ENCODE peak calls at places on chromosomes 2 and 18, in ten cellular contexts. L is neuronal stem cell; Q is endothelial cell; H is activated CD4-positive, CD25-positive, alpha-beta regulatory T cell; A is nucleus accumbens; X is upper lobe of right lung; E is mesothelial cell of epicardium; Z is NB4; O is activated naive CD8-positive, alpha-beta T cell treated with anti-CD3 and anti-CD28 coated beads, Interleukin-2, amount 50 U/mL, for 16 hours; G is fibroblast of mammary gland. S is an unnamed sample.

GRCh38 chr2:15662579-15662978 is 70.9 kb downstream of the DDX1 start:
- DNase-seq in E (no peak), G (no peak), H (no peak), X (no peak), O (no peak), Z (no peak), Q (no peak), A (no peak), L (no peak), S (no peak)

GRCh38 chr2:196759378-196759706 is 40.1 kb downstream of the GTF3C3 start:
- DNase-seq in L (no peak), G (peak), E (no peak), A (no peak), H (no peak), X (no peak), Z (no peak), O (no peak), Q (no peak), S (no peak)

GRCh38 chr18:212780-213179 is 54.4 kb downstream of the USP14 start:
- DNase-seq in X (no peak), O (no peak), H (no peak), Q (no peak), Z (peak), A (no peak), G (no peak), E (no peak), L (no peak), S (no peak)

GRCh38 chr2:111675419-111676194 is 208.4 kb downstream of the ANAPC1 start:
- DNase-seq in L (no peak), H (no peak), O (no peak), A (no peak), X (no peak), Z (no peak), G (no peak), Q (no peak), E (no peak), S (no peak)

GRCh38 chr2:71500426-71501079 is 47.2 kb downstream of the DYSF start:
- DNase-seq in Z (peak), X (peak), E (no peak), L (no peak), O (no peak), Q (peak), G (no peak), H (no peak), A (no peak), S (no peak)

GRCh38 chr2:12762337-12762736 is 45.6 kb downstream of the TRIB2 start:
- DNase-seq in O (no peak), E (no peak), H (no peak), X (no peak), G (no peak), Z (no peak), Q (no peak), A (no peak), L (no peak), S (no peak)

GRCh38 chr2:108171652-108172051 is 68.1 kb upstream of the SULT1C3 start:
- DNase-seq in L (no peak), Z (no peak), Q (no peak), A (no peak), E (no peak), G (no peak), H (no peak), X (no peak), O (no peak), S (no peak)

GRCh38 chr2:105800036-105800755 is 55.5 kb downstream of the NCK2 start:
- DNase-seq in Z (peak), H (no peak), G (peak), A (no peak), X (no peak), O (no peak), Q (no peak), E (no peak), L (no peak), S (no peak)

GRCh38 chr2:232568161-232568560 is 17.7 kb downstream of the EIF4E2 start:
- DNase-seq in L (no peak), H (no peak), Z (peak), X (no peak), G (peak), A (no peak), O (no peak), Q (no peak), E (no peak), S (no peak)

GRCh38 chr2:85288244-85288725 is 39.5 kb downstream of the TGOLN2 start:
- DNase-seq in Z (no peak), Q (no peak), L (no peak), O (no peak), E (no peak), A (no peak), G (no peak), H (no peak), X (no peak), S (no peak)

GRCh38 chr2:37795456-37795855 is 124.0 kb upstream of the CDC42EP3 start:
- DNase-seq in G (no peak), Z (no peak), O (no peak), A (no peak), Q (no peak), X (no peak), L (no peak), H (no peak), E (no peak), S (no peak)

GRCh38 chr2:197804049-197804757 is at the start of gene PLCL1:
- DNase-seq in Q (peak), O (peak), Z (peak), E (peak), L (peak), A (peak), H (peak), G (peak), X (peak), S (peak)

GRCh38 chr2:188765522-188765921 is 208.7 kb upstream of the COL3A1 start:
- DNase-seq in G (peak), L (peak), Q (peak), O (no peak), X (no peak), Z (peak), H (no peak), A (no peak), E (no peak), S (no peak)

GRCh38 chr2:231111987-231112386 is 12.9 kb downstream of the HTR2B start:
- DNase-seq in X (no peak), O (no peak), Z (no peak), E (no peak), L (no peak), H (no peak), Q (no peak), G (peak), A (no peak), S (no peak)

GRCh38 chr2:174663572-174663971 is 66.0 kb upstream of the WIPF1 start:
- DNase-seq in H (no peak), Z (no peak), A (no peak), X (no peak), Q (peak), G (peak), E (no peak), L (no peak), O (no peak), S (no peak)